ENCODE peak calls at places on chromosomes 16 and 17, in four cellular contexts. S, C, J and X are unnamed samples.

GRCh38 chr16:74577882-74578366 is 29.0 kb downstream of the GLG1 start:
- DNase-seq in J (no peak), C (no peak), S (no peak), X (no peak)

GRCh38 chr16:58116046-58116445 is 13.1 kb downstream of the CFAP20 start:
- DNase-seq in S (no peak), C (no peak), J (peak), X (peak)

GRCh38 chr16:70391881-70392481 is 45.3 kb downstream of the DDX19A start:
- DNase-seq in J (no peak), C (peak), S (no peak), X (no peak)

GRCh38 chr17:79836952-79837887 is 2.0 kb downstream of the CBX4 start:
- DNase-seq in C (no peak), J (peak), S (no peak), X (no peak)

GRCh38 chr16:88427376-88427775 is 25.7 kb upstream of the ZFPM1 start:
- DNase-seq in C (no peak), J (no peak), S (no peak), X (no peak)

GRCh38 chr17:61632826-61633225 is 41.8 kb upstream of the NACA2 start:
- DNase-seq in J (no peak), S (no peak), C (no peak), X (no peak)

GRCh38 chr16:55703003-55704001 is 47.5 kb downstream of the SLC6A2 start:
- DNase-seq in C (peak), J (no peak), S (no peak), X (no peak)

GRCh38 chr17:2366747-2367494 is 29.6 kb downstream of the SGSM2 start:
- DNase-seq in S (no peak), J (no peak), C (no peak), X (no peak)

GRCh38 chr16:89722392-89723278 is 1.3 kb downstream of the ZNF276 start:
- DNase-seq in J (peak), S (no peak), C (no peak), X (peak)